ENCODE peak calls at places on chromosomes 3 and 15, in eight cellular contexts. Z is CD8-positive, alpha-beta T cell; T is IMR-90; K is WERI-Rb-1; N is endodermal cell; D is CD8-positive, alpha-beta memory T cell; A is ascending aorta; H is MM.1S. B is an unnamed sample. For H3K36me3, the result is how much of the 10 kb centered on the place peaks cover.

GRCh38 chr3:33196538-33196937 is 22.1 kb downstream of the SUSD5 start:
- DNase-seq in Z (no peak), T (no peak), K (no peak), N (no peak), D (no peak), A (no peak), H (no peak), B (no peak)

GRCh38 chr3:187286467-187287059 is 5.0 kb downstream of the MASP1 start:
- DNase-seq in Z (no peak), T (peak), K (no peak), N (peak), D (no peak), A (no peak), H (no peak), B (no peak)

GRCh38 chr15:92880796-92881569 is 19.1 kb upstream of the CHD2 start:
- DNase-seq in Z (no peak), T (no peak), K (no peak), N (no peak), D (no peak), A (no peak), H (peak), B (no peak)

GRCh38 chr3:54433846-54434245 is 311.5 kb downstream of the CACNA2D3 start:
- DNase-seq in Z (no peak), T (no peak), K (peak), N (peak), D (no peak), A (no peak), H (no peak), B (no peak)

GRCh38 chr3:36842275-36842674 is 77.9 kb upstream of the DCLK3 start:
- DNase-seq in Z (no peak), T (no peak), K (no peak), N (no peak), D (no peak), A (no peak), H (no peak), B (no peak)

GRCh38 chr3:45145681-45146614 is at the start of gene CDCP1:
- DNase-seq in Z (no peak), T (no peak), K (peak), N (peak), D (no peak), A (no peak), H (no peak), B (no peak)

GRCh38 chr3:194739498-194740284 is 54.0 kb downstream of the FAM43A start:
- DNase-seq in Z (no peak), T (no peak), K (no peak), N (no peak), D (no peak), A (no peak), H (no peak), B (no peak)

GRCh38 chr3:195813916-195814486 is 2.3 kb upstream of the MUC4 start:
- DNase-seq in Z (no peak), T (no peak), K (no peak), N (peak), D (no peak), A (no peak), H (no peak), B (no peak)

GRCh38 chr3:115937054-115937453 is 313.7 kb downstream of the GAP43 start:
- DNase-seq in Z (no peak), T (no peak), K (no peak), N (no peak), D (no peak), A (no peak), H (no peak), B (no peak)

GRCh38 chr15:70795311-70795665 is 31.9 kb upstream of the UACA start:
- DNase-seq in Z (no peak), T (peak), K (no peak), N (no peak), D (no peak), A (no peak), H (no peak), B (no peak)

GRCh38 chr3:34388836-34389235 is 590.4 kb downstream of the PDCD6IP start:
- DNase-seq in Z (no peak), T (no peak), K (no peak), N (no peak), D (no peak), A (no peak), H (no peak), B (no peak)

GRCh38 chr3:154656496-154656895 is 226.5 kb upstream of the GPR149 start:
- DNase-seq in Z (no peak), T (no peak), K (no peak), N (no peak), D (no peak), A (no peak), H (no peak), B (no peak)

GRCh38 chr3:188974856-188975611 is 196.7 kb upstream of the TPRG1 start:
- DNase-seq in Z (no peak), T (peak), K (no peak), N (no peak), D (no peak), A (no peak), H (no peak), B (no peak)

GRCh38 chr3:88059380-88060160 is 515 bp downstream of the ZNF654 start:
- DNase-seq in Z (no peak), T (no peak), K (no peak), N (no peak), D (peak), A (no peak), H (peak), B (peak)

GRCh38 chr3:58173670-58174472 is 36.9 kb downstream of the DNASE1L3 start:
- DNase-seq in Z (no peak), T (no peak), K (peak), N (peak), D (no peak), A (no peak), H (peak), B (no peak)

GRCh38 chr15:33138000-33138399 is 56.5 kb downstream of the FMN1 start:
- DNase-seq in Z (no peak), T (peak), K (no peak), N (no peak), D (no peak), A (no peak), H (no peak), B (no peak)

GRCh38 chr3:125142418-125142778 is 70.2 kb downstream of the SLC12A8 start:
- DNase-seq in Z (no peak), T (no peak), K (no peak), N (peak), D (no peak), A (no peak), H (no peak), B (no peak)

GRCh38 chr3:136929984-136930671 is 27.7 kb upstream of the IL20RB start:
- DNase-seq in Z (no peak), T (peak), K (no peak), N (no peak), D (no peak), A (no peak), H (no peak), B (peak)

GRCh38 chr3:50637945-50638344 is 21.0 kb downstream of the MAPKAPK3 start:
- DNase-seq in Z (no peak), T (no peak), K (no peak), N (no peak), D (no peak), A (no peak), H (no peak), B (no peak)

GRCh38 chr3:48553886-48554845 is 2.4 kb downstream of the PFKFB4 start:
- DNase-seq in Z (no peak), T (no peak), K (no peak), N (no peak), D (no peak), A (no peak), H (no peak), B (no peak)

GRCh38 chr3:147651107-147651506 is 241.9 kb downstream of the ZIC1 start:
- DNase-seq in Z (no peak), T (peak), K (no peak), N (no peak), D (no peak), A (no peak), H (no peak), B (no peak)

GRCh38 chr15:85439996-85440395 is 59.6 kb downstream of the AKAP13 start:
- DNase-seq in Z (no peak), T (no peak), K (no peak), N (no peak), D (no peak), A (no peak), H (no peak), B (no peak)

GRCh38 chr15:86362556-86362955 is 282.9 kb downstream of the AGBL1 start:
- DNase-seq in Z (no peak), T (no peak), K (no peak), N (peak), D (no peak), A (no peak), H (no peak), B (no peak)

DNA sequence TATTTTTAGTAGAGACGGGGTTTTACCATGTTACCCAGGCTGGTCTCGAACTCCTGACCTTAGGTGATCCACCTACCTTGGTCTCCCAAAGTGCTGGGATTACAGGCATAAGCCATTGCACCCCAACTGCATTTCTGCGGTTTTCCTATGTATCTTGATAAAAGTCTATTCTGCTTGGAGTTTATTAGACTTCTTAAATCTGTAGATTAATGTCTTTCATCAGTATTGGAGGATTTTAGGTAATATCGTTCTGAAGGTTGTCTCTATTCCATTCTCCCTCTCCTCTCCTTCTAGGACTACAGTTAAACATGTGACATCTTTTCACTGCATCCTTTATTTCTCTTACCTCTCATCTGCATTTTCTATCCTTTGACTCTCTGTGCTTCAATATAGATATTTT is 46.3 kb upstream of the GCNT3 start:
- DNase-seq in Z (no peak), T (no peak), K (no peak), N (no peak), D (no peak), A (no peak), H (no peak), B (no peak)
- H3K36me3 ChIP-seq in Z (under half), T (under half), K (under half), N (under half), D (under half), A (under half), H (under half), B (under half)

GRCh38 chr3:13358051-13358450 is 62.1 kb downstream of the NUP210 start:
- DNase-seq in Z (no peak), T (no peak), K (no peak), N (no peak), D (no peak), A (no peak), H (no peak), B (no peak)
- H3K36me3 ChIP-seq in Z (half or more), T (under half), K (half or more), N (under half), D (half or more), A (under half), H (under half), B (under half)

GRCh38 chr3:72162649-72163184 is 377.8 kb upstream of the PROK2 start:
- DNase-seq in Z (no peak), T (no peak), K (no peak), N (no peak), D (no peak), A (no peak), H (no peak), B (no peak)

GRCh38 chr3:72165808-72166207 is 380.9 kb upstream of the PROK2 start:
- DNase-seq in Z (no peak), T (no peak), K (no peak), N (no peak), D (no peak), A (no peak), H (no peak), B (no peak)

GRCh38 chr3:72164635-72164978 is 379.7 kb upstream of the PROK2 start:
- DNase-seq in Z (no peak), T (no peak), K (no peak), N (no peak), D (no peak), A (no peak), H (no peak), B (no peak)

GRCh38 chr3:72165337-72165736 is 380.4 kb upstream of the PROK2 start:
- DNase-seq in Z (no peak), T (peak), K (no peak), N (no peak), D (no peak), A (no peak), H (no peak), B (no peak)

DNA sequence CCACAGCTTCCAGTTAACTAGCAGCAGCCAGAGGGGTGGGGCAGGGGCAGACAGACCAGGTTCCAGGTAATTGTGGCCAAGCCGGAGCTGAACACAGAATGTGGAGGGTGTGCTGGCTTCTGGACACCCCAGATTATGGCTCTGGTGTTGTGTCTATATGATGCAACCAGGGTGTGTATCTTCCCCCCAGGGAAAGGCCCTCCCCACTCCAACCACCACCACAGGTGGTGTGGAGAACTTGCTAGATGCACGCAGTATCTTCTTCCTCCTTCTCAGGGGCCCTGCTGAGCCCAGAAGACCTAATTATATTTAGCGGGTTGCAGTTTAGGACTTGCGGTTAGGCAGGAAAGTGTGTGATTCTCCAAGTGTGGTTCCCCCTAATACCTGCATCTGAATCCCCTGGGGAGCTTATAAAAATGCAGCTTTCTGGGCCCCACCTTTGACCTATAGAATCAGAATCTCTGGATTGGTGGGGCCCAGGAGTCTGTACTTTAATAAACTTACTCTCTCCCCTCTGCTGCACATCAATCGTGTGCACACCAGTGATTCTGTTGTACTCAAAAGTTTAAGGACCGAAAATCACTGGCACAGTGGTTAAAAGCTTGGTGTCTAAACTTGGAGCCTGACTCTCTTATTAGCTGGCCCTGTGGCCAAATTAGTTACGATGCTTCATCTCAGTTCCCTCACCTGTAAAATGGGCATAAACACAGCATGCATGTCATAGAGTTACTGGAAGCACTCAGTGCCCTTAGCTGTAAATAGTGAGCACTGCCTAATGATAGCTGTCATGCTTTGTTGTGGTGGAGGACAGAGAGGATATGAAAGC is 379.1 kb upstream of the PROK2 start:
- DNase-seq in Z (no peak), T (no peak), K (no peak), N (no peak), D (no peak), A (no peak), H (peak), B (no peak)
- H3K36me3 ChIP-seq in Z (under half), T (under half), K (under half), N (under half), D (under half), A (under half), H (under half), B (under half)

GRCh38 chr3:39438880-39439279 is 28.6 kb upstream of the MOBP start:
- DNase-seq in Z (no peak), T (no peak), K (no peak), N (no peak), D (no peak), A (no peak), H (no peak), B (no peak)

GRCh38 chr3:39435006-39435748 is 28.7 kb downstream of the RPSA start:
- DNase-seq in Z (no peak), T (no peak), K (no peak), N (no peak), D (no peak), A (no peak), H (no peak), B (no peak)

GRCh38 chr3:39432342-39432741 is 25.8 kb downstream of the RPSA start:
- DNase-seq in Z (no peak), T (no peak), K (no peak), N (no peak), D (no peak), A (no peak), H (no peak), B (no peak)

GRCh38 chr3:39433642-39434041 is 27.1 kb downstream of the RPSA start:
- DNase-seq in Z (no peak), T (peak), K (no peak), N (no peak), D (no peak), A (no peak), H (no peak), B (no peak)

DNA sequence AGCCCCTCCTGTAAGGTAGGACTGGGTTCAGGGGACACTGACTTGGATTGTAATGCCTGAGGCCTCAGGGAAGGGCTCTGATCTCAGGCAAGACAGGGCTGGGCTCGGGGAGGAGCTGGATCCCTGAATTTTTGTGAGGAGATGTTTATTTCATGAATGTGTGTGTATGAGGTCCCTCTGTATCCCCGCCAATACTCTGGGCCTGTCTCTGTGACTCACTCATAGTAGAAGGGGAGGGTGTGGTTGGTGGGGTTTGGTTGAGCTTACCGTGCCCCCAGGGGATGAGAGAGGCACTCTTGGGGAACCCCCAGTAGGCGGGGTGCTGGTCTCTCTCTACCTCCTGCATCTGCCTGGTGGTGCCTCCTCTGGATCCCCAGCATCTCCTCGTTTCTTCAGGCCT is 28.1 kb downstream of the RPSA start:
- DNase-seq in Z (no peak), T (peak), K (no peak), N (no peak), D (no peak), A (no peak), H (no peak), B (no peak)
- H3K36me3 ChIP-seq in Z (under half), T (under half), K (under half), N (under half), D (under half), A (under half), H (under half), B (under half)

DNA sequence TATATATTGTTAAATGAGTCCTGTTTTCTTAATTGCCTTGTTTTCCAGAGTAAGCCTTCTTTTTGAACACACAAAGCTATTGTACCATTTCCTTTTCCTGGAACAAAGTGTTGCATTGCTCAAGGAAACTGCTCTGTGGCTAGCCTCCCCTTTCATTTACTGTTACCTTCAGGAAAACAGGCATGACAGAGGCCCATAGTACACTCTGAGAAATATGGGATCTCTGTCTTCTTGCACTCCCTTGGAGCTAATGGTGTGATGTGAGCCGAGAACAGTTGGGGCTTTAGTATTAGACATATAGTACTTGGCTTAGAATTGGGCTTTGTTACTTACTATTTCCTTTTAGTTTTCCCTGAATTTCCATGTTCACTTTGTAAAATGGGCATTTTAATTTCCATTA is 193.7 kb downstream of the GHSR start:
- DNase-seq in Z (no peak), T (no peak), K (no peak), N (no peak), D (no peak), A (no peak), H (no peak), B (no peak)
- H3K36me3 ChIP-seq in Z (under half), T (under half), K (under half), N (half or more), D (under half), A (under half), H (under half), B (under half)

DNA sequence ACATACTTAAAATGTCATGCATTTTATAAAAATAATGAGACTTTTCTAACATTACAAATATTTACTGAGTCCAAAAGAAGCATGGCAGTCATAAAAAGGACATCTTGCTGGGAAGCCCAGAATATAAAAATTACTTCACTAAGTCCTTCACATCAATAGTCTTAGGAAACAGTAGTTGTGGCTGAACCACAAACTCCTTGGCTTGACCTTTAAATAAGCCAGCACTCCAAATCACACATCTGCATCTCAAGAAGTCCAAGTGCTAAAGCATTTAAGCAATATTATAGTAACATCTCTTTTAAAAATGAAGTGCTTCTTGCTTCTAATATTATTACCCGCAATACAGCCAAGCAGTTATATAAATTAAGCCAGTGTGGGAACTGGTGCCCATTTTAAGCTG is 8.8 kb downstream of the CCNL1 start:
- DNase-seq in Z (no peak), T (no peak), K (no peak), N (no peak), D (no peak), A (no peak), H (no peak), B (no peak)
- H3K36me3 ChIP-seq in Z (half or more), T (half or more), K (half or more), N (half or more), D (half or more), A (half or more), H (half or more), B (under half)